ENCODE peak calls at places on chromosome 17, in six cellular contexts. One of them, this sample, is unnamed.
A peak's percentile ranks its signal among the peaks of the same experiment; 100 is the strongest.

GRCh38 chr17:30421592-30421991 is 42.9 kb downstream of the CPD start:
- DNase-seq in CD4-positive, alpha-beta memory T cell: no peak
- DNase-seq in retina: no peak
- DNase-seq in NCI-H82: no peak
- DNase-seq in psoas muscle: no peak
- DNase-seq in GDM1: no peak
- DNase-seq in this sample: no peak

GRCh38 chr17:7997186-7997585 is 5.2 kb upstream of the GUCY2D start:
- DNase-seq in GDM1: no peak
- DNase-seq in psoas muscle: no peak
- DNase-seq in retina: no peak
- DNase-seq in NCI-H82: peak; percentile 98
- DNase-seq in CD4-positive, alpha-beta memory T cell: no peak
- DNase-seq in this sample: peak; percentile 25

GRCh38 chr17:35235917-35236316 is 7.0 kb upstream of the SLFN5 start:
- DNase-seq in psoas muscle: no peak
- DNase-seq in retina: no peak
- DNase-seq in CD4-positive, alpha-beta memory T cell: no peak
- DNase-seq in NCI-H82: no peak
- DNase-seq in GDM1: no peak
- DNase-seq in this sample: no peak

GRCh38 chr17:65742433-65743312 is 181.2 kb upstream of the AXIN2 start:
- DNase-seq in GDM1: no peak
- DNase-seq in psoas muscle: no peak
- DNase-seq in CD4-positive, alpha-beta memory T cell: no peak
- DNase-seq in retina: no peak
- DNase-seq in NCI-H82: peak; percentile 17
- DNase-seq in this sample: no peak

GRCh38 chr17:70510288-70510687 is 341.0 kb downstream of the KCNJ2 start:
- DNase-seq in GDM1: no peak
- DNase-seq in CD4-positive, alpha-beta memory T cell: no peak
- DNase-seq in NCI-H82: no peak
- DNase-seq in psoas muscle: no peak
- DNase-seq in retina: no peak
- DNase-seq in this sample: no peak

GRCh38 chr17:15882058-15882720 is 62.7 kb upstream of the ADORA2B start:
- DNase-seq in CD4-positive, alpha-beta memory T cell: no peak
- DNase-seq in psoas muscle: no peak
- DNase-seq in GDM1: no peak
- DNase-seq in NCI-H82: peak; percentile 28
- DNase-seq in retina: no peak
- DNase-seq in this sample: no peak

GRCh38 chr17:44543213-44543904 is 13.9 kb upstream of the FZD2 start:
- DNase-seq in NCI-H82: no peak
- DNase-seq in CD4-positive, alpha-beta memory T cell: no peak
- DNase-seq in GDM1: no peak
- DNase-seq in psoas muscle: no peak
- DNase-seq in retina: peak; percentile 74
- DNase-seq in this sample: no peak

GRCh38 chr17:45077643-45078042 is 16.5 kb downstream of the NMT1 start:
- DNase-seq in NCI-H82: no peak
- DNase-seq in psoas muscle: no peak
- DNase-seq in GDM1: peak; percentile 56
- DNase-seq in CD4-positive, alpha-beta memory T cell: no peak
- DNase-seq in retina: no peak
- DNase-seq in this sample: no peak

GRCh38 chr17:34154916-34155730 is 100.0 kb upstream of the CCL2 start:
- DNase-seq in psoas muscle: no peak
- DNase-seq in NCI-H82: peak; percentile 89
- DNase-seq in retina: no peak
- DNase-seq in GDM1: no peak
- DNase-seq in CD4-positive, alpha-beta memory T cell: no peak
- DNase-seq in this sample: no peak

GRCh38 chr17:53142890-53143289 is 679.8 kb upstream of the KIF2B start:
- DNase-seq in NCI-H82: no peak
- DNase-seq in GDM1: no peak
- DNase-seq in CD4-positive, alpha-beta memory T cell: no peak
- DNase-seq in psoas muscle: no peak
- DNase-seq in retina: peak; percentile 4
- DNase-seq in this sample: no peak

GRCh38 chr17:17206149-17206912 is at the start of gene PLD6:
- DNase-seq in NCI-H82: peak; percentile 97
- DNase-seq in GDM1: peak; percentile 64
- DNase-seq in CD4-positive, alpha-beta memory T cell: peak; percentile 95
- DNase-seq in psoas muscle: peak; percentile 84
- DNase-seq in retina: peak; percentile 86
- DNase-seq in this sample: peak; percentile 65

GRCh38 chr17:42578282-42578869 is 847 bp upstream of the PSMC3IP start:
- DNase-seq in GDM1: peak; percentile 51
- DNase-seq in retina: peak; percentile 77
- DNase-seq in NCI-H82: peak; percentile 92
- DNase-seq in CD4-positive, alpha-beta memory T cell: peak; percentile 59
- DNase-seq in psoas muscle: peak; percentile 75
- DNase-seq in this sample: peak; percentile 67

GRCh38 chr17:1060991-1061390 is 64.1 kb downstream of the TIMM22 start:
- DNase-seq in psoas muscle: peak; percentile 91
- DNase-seq in NCI-H82: no peak
- DNase-seq in CD4-positive, alpha-beta memory T cell: no peak
- DNase-seq in GDM1: no peak
- DNase-seq in retina: no peak
- DNase-seq in this sample: no peak

GRCh38 chr17:40614431-40615294 is 33.0 kb downstream of the SMARCE1 start:
- DNase-seq in CD4-positive, alpha-beta memory T cell: no peak
- DNase-seq in NCI-H82: no peak
- DNase-seq in psoas muscle: no peak
- DNase-seq in retina: no peak
- DNase-seq in GDM1: no peak
- DNase-seq in this sample: no peak

GRCh38 chr17:61235821-61236197 is 163.8 kb upstream of the TBX2 start:
- DNase-seq in GDM1: no peak
- DNase-seq in retina: peak; percentile 36
- DNase-seq in CD4-positive, alpha-beta memory T cell: no peak
- DNase-seq in psoas muscle: no peak
- DNase-seq in NCI-H82: peak; percentile 24
- DNase-seq in this sample: no peak

GRCh38 chr17:284676-285355 is 67.8 kb downstream of the RPH3AL start:
- DNase-seq in psoas muscle: no peak
- DNase-seq in NCI-H82: no peak
- DNase-seq in retina: peak; percentile 3
- DNase-seq in CD4-positive, alpha-beta memory T cell: no peak
- DNase-seq in GDM1: no peak
- DNase-seq in this sample: no peak

GRCh38 chr17:7293821-7294613 is 422 bp downstream of the YBX2 start:
- DNase-seq in CD4-positive, alpha-beta memory T cell: no peak
- DNase-seq in NCI-H82: peak; percentile 87
- DNase-seq in retina: peak; percentile 21
- DNase-seq in GDM1: no peak
- DNase-seq in psoas muscle: no peak
- DNase-seq in this sample: no peak

GRCh38 chr17:81926451-81927144 is 937 bp downstream of the MAFG start:
- DNase-seq in GDM1: peak; percentile 17
- DNase-seq in NCI-H82: peak; percentile 56
- DNase-seq in psoas muscle: peak; percentile 79
- DNase-seq in CD4-positive, alpha-beta memory T cell: peak; percentile 42
- DNase-seq in retina: peak; percentile 39
- DNase-seq in this sample: peak; percentile 78

GRCh38 chr17:41943492-41943891 is 13.1 kb downstream of the ODAD4 start:
- DNase-seq in CD4-positive, alpha-beta memory T cell: no peak
- DNase-seq in retina: no peak
- DNase-seq in GDM1: no peak
- DNase-seq in NCI-H82: no peak
- DNase-seq in psoas muscle: no peak
- DNase-seq in this sample: no peak

GRCh38 chr17:29731589-29731929 is 108.8 kb upstream of the CORO6 start:
- DNase-seq in retina: no peak
- DNase-seq in GDM1: no peak
- DNase-seq in psoas muscle: no peak
- DNase-seq in NCI-H82: no peak
- DNase-seq in CD4-positive, alpha-beta memory T cell: no peak
- DNase-seq in this sample: no peak

GRCh38 chr17:45320931-45321461 is 4.2 kb upstream of the MAP3K14 start:
- DNase-seq in psoas muscle: no peak
- DNase-seq in CD4-positive, alpha-beta memory T cell: no peak
- DNase-seq in GDM1: no peak
- DNase-seq in retina: no peak
- DNase-seq in NCI-H82: no peak
- DNase-seq in this sample: no peak

GRCh38 chr17:61474934-61475333 is 22.7 kb downstream of the TBX4 start:
- DNase-seq in NCI-H82: no peak
- DNase-seq in psoas muscle: no peak
- DNase-seq in CD4-positive, alpha-beta memory T cell: no peak
- DNase-seq in GDM1: no peak
- DNase-seq in retina: no peak
- DNase-seq in this sample: no peak

GRCh38 chr17:31373150-31374082 is 18.1 kb upstream of the RAB11FIP4 start:
- DNase-seq in GDM1: peak; percentile 42
- DNase-seq in NCI-H82: peak; percentile 54
- DNase-seq in retina: no peak
- DNase-seq in psoas muscle: no peak
- DNase-seq in CD4-positive, alpha-beta memory T cell: peak; percentile 67
- DNase-seq in this sample: no peak

GRCh38 chr17:61411114-61411943 is 11.7 kb downstream of the TBX2 start:
- DNase-seq in NCI-H82: peak; percentile 83
- DNase-seq in GDM1: no peak
- DNase-seq in CD4-positive, alpha-beta memory T cell: no peak
- DNase-seq in psoas muscle: no peak
- DNase-seq in retina: peak; percentile 96
- DNase-seq in this sample: peak; percentile 70

GRCh38 chr17:40456396-40456951 is 13.2 kb downstream of the IGFBP4 start:
- DNase-seq in GDM1: no peak
- DNase-seq in CD4-positive, alpha-beta memory T cell: no peak
- DNase-seq in retina: no peak
- DNase-seq in NCI-H82: no peak
- DNase-seq in psoas muscle: no peak
- DNase-seq in this sample: no peak

GRCh38 chr17:67137860-67138259 is 93.5 kb downstream of the CACNG1 start:
- DNase-seq in psoas muscle: no peak
- DNase-seq in CD4-positive, alpha-beta memory T cell: peak; percentile 8
- DNase-seq in retina: no peak
- DNase-seq in NCI-H82: no peak
- DNase-seq in GDM1: no peak
- DNase-seq in this sample: no peak

GRCh38 chr17:70084476-70084875 is 9.5 kb downstream of the KCNJ16 start:
- DNase-seq in retina: no peak
- DNase-seq in psoas muscle: no peak
- DNase-seq in CD4-positive, alpha-beta memory T cell: no peak
- DNase-seq in GDM1: no peak
- DNase-seq in NCI-H82: no peak
- DNase-seq in this sample: no peak

GRCh38 chr17:61974115-61974514 is 46.3 kb upstream of the INTS2 start:
- DNase-seq in NCI-H82: no peak
- DNase-seq in GDM1: no peak
- DNase-seq in CD4-positive, alpha-beta memory T cell: no peak
- DNase-seq in retina: no peak
- DNase-seq in psoas muscle: no peak
- DNase-seq in this sample: no peak

GRCh38 chr17:79788989-79789942 is 7.6 kb downstream of the CBX8 start:
- DNase-seq in CD4-positive, alpha-beta memory T cell: no peak
- DNase-seq in GDM1: no peak
- DNase-seq in psoas muscle: no peak
- DNase-seq in NCI-H82: peak; percentile 64
- DNase-seq in retina: peak; percentile 74
- DNase-seq in this sample: no peak

GRCh38 chr17:77096570-77097214 is 44.1 kb upstream of the SEC14L1 start:
- DNase-seq in psoas muscle: no peak
- DNase-seq in NCI-H82: no peak
- DNase-seq in GDM1: no peak
- DNase-seq in CD4-positive, alpha-beta memory T cell: peak; percentile 32
- DNase-seq in retina: no peak
- DNase-seq in this sample: no peak

GRCh38 chr17:20089795-20090547 is 80.8 kb downstream of the SPECC1 start:
- DNase-seq in retina: no peak
- DNase-seq in NCI-H82: no peak
- DNase-seq in psoas muscle: no peak
- DNase-seq in CD4-positive, alpha-beta memory T cell: no peak
- DNase-seq in GDM1: no peak
- DNase-seq in this sample: no peak

GRCh38 chr17:28551421-28552186 is 820 bp downstream of the UNC119 start:
- DNase-seq in psoas muscle: no peak
- DNase-seq in retina: peak; percentile 56
- DNase-seq in GDM1: no peak
- DNase-seq in NCI-H82: peak; percentile 69
- DNase-seq in CD4-positive, alpha-beta memory T cell: no peak
- DNase-seq in this sample: no peak

GRCh38 chr17:38353668-38354067 is 2.0 kb downstream of the SOCS7 start:
- DNase-seq in NCI-H82: no peak
- DNase-seq in retina: no peak
- DNase-seq in CD4-positive, alpha-beta memory T cell: no peak
- DNase-seq in GDM1: no peak
- DNase-seq in psoas muscle: no peak
- DNase-seq in this sample: no peak